ENCODE peak calls at places on chromosomes 12 and 14, in eight cellular contexts. Z, M, U, Y, O, K, T and A are unnamed samples.

GRCh38 chr12:42960087-42960527 is 370.6 kb upstream of the PRICKLE1 start:
- DNase-seq in U (no peak), T (peak; percentile 92), Z (no peak), K (no peak), M (no peak), Y (peak; percentile 6), O (no peak), A (no peak)

GRCh38 chr14:106459971-106460730 is 933.8 kb downstream of the TMEM121 start:
- DNase-seq in U (no peak), T (no peak), Z (no peak), O (no peak), Y (no peak), K (no peak), M (peak; percentile 48), A (peak; percentile 10)

GRCh38 chr12:7060353-7060954 is at the start of gene C1S:
- DNase-seq in Y (no peak), O (peak; percentile 99), M (no peak), K (peak; percentile 99), U (peak; percentile 71), T (peak; percentile 72), Z (no peak), A (no peak)

GRCh38 chr12:65891987-65892481 is 67.8 kb downstream of the HMGA2 start:
- DNase-seq in T (peak; percentile 99), M (no peak), O (peak; percentile 95), Z (no peak), K (peak; percentile 100), Y (no peak), U (peak; percentile 78), A (no peak)

GRCh38 chr12:81759215-81759991 is at the start of gene PPFIA2:
- DNase-seq in U (peak; percentile 13), Z (peak; percentile 65), Y (peak; percentile 61), M (no peak), T (peak; percentile 52), O (peak; percentile 15), K (peak; percentile 8), A (no peak)

GRCh38 chr14:103546651-103547454 is 15.6 kb downstream of the BAG5 start:
- DNase-seq in U (peak; percentile 53), T (no peak), O (peak; percentile 69), K (no peak), M (peak; percentile 82), Y (peak; percentile 70), Z (peak; percentile 92), A (peak; percentile 85)

GRCh38 chr14:87628129-87628528 is 364.9 kb downstream of the GALC start:
- DNase-seq in Y (peak; percentile 40), U (peak; percentile 39), O (peak; percentile 49), Z (no peak), K (peak; percentile 77), M (no peak), T (peak; percentile 6), A (no peak)

GRCh38 chr14:25394356-25394755 is 344.4 kb upstream of the STXBP6 start:
- DNase-seq in T (peak; percentile 18), Z (no peak), O (no peak), K (no peak), Y (peak; percentile 8), U (no peak), M (no peak), A (no peak)

GRCh38 chr12:97643961-97644360 is 181.4 kb downstream of the RMST start:
- DNase-seq in Z (no peak), M (no peak), K (no peak), T (peak; percentile 51), U (no peak), O (no peak), Y (no peak), A (no peak)

GRCh38 chr14:73770977-73771847 is 57.0 kb upstream of the PNMA1 start:
- DNase-seq in U (no peak), O (no peak), Y (no peak), M (no peak), Z (no peak), K (no peak), T (no peak), A (no peak)

GRCh38 chr14:69475194-69475818 is 9.2 kb upstream of the PLEKHD1 start:
- DNase-seq in U (no peak), Z (no peak), O (no peak), T (no peak), M (no peak), K (no peak), Y (peak; percentile 55), A (peak; percentile 26)

GRCh38 chr12:47882796-47883546 is 21.8 kb downstream of the VDR start:
- DNase-seq in U (peak; percentile 67), Y (no peak), T (no peak), Z (no peak), K (no peak), O (no peak), M (no peak), A (no peak)

GRCh38 chr12:2291182-2291832 is 238.5 kb downstream of the CACNA1C start:
- DNase-seq in K (no peak), O (no peak), T (peak; percentile 43), Y (peak; percentile 30), M (peak; percentile 42), U (no peak), Z (no peak), A (peak; percentile 64)

GRCh38 chr14:105999361-106000028 is 473.1 kb downstream of the TMEM121 start:
- DNase-seq in T (peak; percentile 6), Z (peak; percentile 65), U (peak; percentile 30), K (peak; percentile 3), M (peak; percentile 65), O (no peak), Y (peak; percentile 1), A (peak; percentile 86)

GRCh38 chr12:117012189-117012805 is 86.9 kb downstream of the TESC start:
- DNase-seq in K (peak; percentile 66), U (no peak), O (peak; percentile 59), Y (no peak), Z (no peak), T (no peak), M (no peak), A (no peak)

GRCh38 chr12:47074757-47075156 is 4.7 kb upstream of the PCED1B start:
- DNase-seq in T (no peak), K (no peak), M (no peak), O (no peak), Y (no peak), U (no peak), Z (no peak), A (no peak)

GRCh38 chr12:13835657-13836056 is 145.7 kb downstream of the GRIN2B start:
- DNase-seq in Y (no peak), U (no peak), Z (no peak), K (no peak), M (no peak), O (no peak), T (no peak), A (no peak)

GRCh38 chr14:68723808-68724268 is 69.0 kb downstream of the ZFP36L1 start:
- DNase-seq in U (peak; percentile 44), O (no peak), T (no peak), Y (no peak), Z (no peak), M (no peak), K (no peak), A (no peak)

GRCh38 chr14:99234982-99235491 is 37.0 kb downstream of the BCL11B start:
- DNase-seq in K (no peak), U (no peak), T (no peak), O (peak; percentile 29), Y (no peak), Z (no peak), M (no peak), A (no peak)

GRCh38 chr12:16594796-16595195 is 11.2 kb downstream of the LMO3 start:
- DNase-seq in T (no peak), M (no peak), U (no peak), O (no peak), Y (no peak), Z (no peak), K (no peak), A (no peak)

GRCh38 chr14:53999061-53999488 is 42.5 kb upstream of the BMP4 start:
- DNase-seq in O (peak; percentile 48), Z (no peak), Y (no peak), K (peak; percentile 61), M (no peak), T (peak; percentile 45), U (no peak), A (no peak)

GRCh38 chr12:130124106-130124505 is 38.2 kb upstream of the FZD10 start:
- DNase-seq in M (no peak), Y (no peak), T (no peak), O (no peak), U (no peak), K (no peak), Z (no peak), A (no peak)